ENCODE peak calls at places on chromosomes 5 and 9, in four cellular contexts. T is mucosa of descending colon, F is iris pigment epithelial cell, V is endothelial cell. B is an unnamed sample.

GRCh38 chr9:33651125-33651524 is 127.1 kb downstream of the ANKRD18B start:
- DNase-seq in T (no peak), F (no peak), V (no peak), B (no peak)

GRCh38 chr5:59485629-59486439 is 407.7 kb downstream of the PDE4D start:
- DNase-seq in T (no peak), F (peak; percentile 66), V (no peak), B (peak; percentile 63)

GRCh38 chr9:93041108-93041802 is 17.2 kb upstream of the SUSD3 start:
- DNase-seq in T (no peak), F (peak; percentile 18), V (no peak), B (no peak)

GRCh38 chr5:34447424-34447823 is 208.7 kb upstream of the RAI14 start:
- DNase-seq in T (no peak), F (no peak), V (no peak), B (no peak)

GRCh38 chr9:108536836-108537601 is 318.8 kb downstream of the ACTL7B start:
- DNase-seq in T (no peak), F (peak; percentile 12), V (no peak), B (no peak)

GRCh38 chr9:95131023-95131943 is 186.2 kb downstream of the FANCC start:
- DNase-seq in T (peak; percentile 83), F (peak; percentile 63), V (peak; percentile 79), B (peak; percentile 74)

GRCh38 chr9:110015759-110016158 is 192.2 kb downstream of the C9orf152 start:
- DNase-seq in T (no peak), F (peak; percentile 96), V (no peak), B (peak; percentile 69)

GRCh38 chr5:82174128-82174918 is 103.8 kb downstream of the RPS23 start:
- DNase-seq in T (peak; percentile 83), F (peak; percentile 64), V (peak; percentile 82), B (peak; percentile 95)

GRCh38 chr5:178624626-178625546 is 2.0 kb downstream of the CLK4 start:
- DNase-seq in T (no peak), F (peak; percentile 20), V (no peak), B (peak; percentile 39)

GRCh38 chr5:179187681-179188575 is 127.8 kb downstream of the ZNF354C start:
- DNase-seq in T (no peak), F (no peak), V (no peak), B (no peak)

B was measured in mesenchymal stem cell.